ENCODE peak calls at places on chromosomes 5 and 9, in ten cellular contexts. C is cardiac fibroblast; A is activated CD4-positive, alpha-beta T cell treated with anti-CD3 and anti-CD28 coated beads, Interleukin-2, amount 50 U/mL, for 4 hours; U is T47D; Z is A549; R is nephron progenitor cell; I is LoVo; Q is endothelial cell; E is activated CD8-positive, alpha-beta memory T cell treated with anti-CD3 and anti-CD28 coated beads, Interleukin-2, amount 50 U/mL, for 48 hours; F is occipital lobe. S is an unnamed sample.

GRCh38 chr9:129177791-129178578 is at the start of gene IER5L:
- DNase-seq in C (peak), A (peak), U (peak), Z (peak), R (peak), I (peak), Q (peak), E (peak), F (peak), S (peak)

GRCh38 chr5:181241393-181241975 is 2.2 kb downstream of the RACK1 start:
- DNase-seq in C (peak), A (no peak), U (no peak), Z (peak), R (no peak), I (no peak), Q (no peak), E (peak), F (no peak), S (peak)

GRCh38 chr5:60522299-60522915 is 177.6 kb downstream of the DEPDC1B start:
- DNase-seq in C (peak), A (no peak), U (no peak), Z (no peak), R (no peak), I (no peak), Q (no peak), E (no peak), F (no peak), S (no peak)

GRCh38 chr5:131431794-131432193 is 167.9 kb downstream of the CDC42SE2 start:
- DNase-seq in C (no peak), A (no peak), U (no peak), Z (no peak), R (no peak), I (no peak), Q (no peak), E (no peak), F (no peak), S (no peak)

GRCh38 chr5:150596826-150597225 is 43.6 kb upstream of the SYNPO start:
- DNase-seq in C (no peak), A (no peak), U (no peak), Z (no peak), R (no peak), I (no peak), Q (no peak), E (no peak), F (no peak), S (no peak)

GRCh38 chr9:117413346-117414219 is 1.3 kb downstream of the ASTN2 start:
- DNase-seq in C (no peak), A (no peak), U (peak), Z (no peak), R (peak), I (no peak), Q (peak), E (no peak), F (no peak), S (no peak)

GRCh38 chr5:85538362-85538761 is 1079.4 kb upstream of the COX7C start:
- DNase-seq in C (no peak), A (no peak), U (no peak), Z (no peak), R (no peak), I (no peak), Q (no peak), E (no peak), F (no peak), S (peak)

GRCh38 chr5:150653145-150653761 is 7.8 kb upstream of the MYOZ3 start:
- DNase-seq in C (peak), A (no peak), U (peak), Z (no peak), R (no peak), I (no peak), Q (no peak), E (no peak), F (no peak), S (no peak)

GRCh38 chr5:67010684-67011409 is 185.8 kb downstream of the CD180 start:
- DNase-seq in C (peak), A (no peak), U (no peak), Z (no peak), R (peak), I (no peak), Q (no peak), E (no peak), F (no peak), S (no peak)

GRCh38 chr5:102823441-102823874 is 68.4 kb downstream of the PAM start:
- DNase-seq in C (peak), A (no peak), U (no peak), Z (no peak), R (no peak), I (no peak), Q (no peak), E (no peak), F (no peak), S (no peak)

GRCh38 chr9:101117091-101117490 is 88.6 kb downstream of the PLPPR1 start:
- DNase-seq in C (no peak), A (no peak), U (no peak), Z (no peak), R (no peak), I (no peak), Q (no peak), E (no peak), F (no peak), S (no peak)

S was measured in RPMI8226.